ENCODE peak calls at places on chromosomes 5 and 9, in seven cellular contexts. J is stimulated activated CD8-positive, alpha-beta memory T cell treated with anti-CD3 and anti-CD28 coated beads, Interleukin-15, amount 100 ng/mL, for 4 hours; N is EL; Z is SK-MEL-5; S is ovary; T is NCI-H2081; E is hepatocyte. U is an unnamed sample.

GRCh38 chr5:120901199-120901598 is 437.1 kb downstream of the PRR16 start:
- DNase-seq in J (no peak), N (peak), Z (no peak), S (no peak), T (no peak), E (no peak), U (no peak)

GRCh38 chr5:167608708-167609272 is 682.7 kb upstream of the WWC1 start:
- DNase-seq in J (no peak), N (no peak), Z (no peak), S (no peak), T (no peak), E (no peak), U (no peak)

GRCh38 chr5:123454236-123454911 is 31.2 kb upstream of the CEP120 start:
- DNase-seq in J (no peak), N (no peak), Z (no peak), S (no peak), T (no peak), E (no peak), U (no peak)

GRCh38 chr9:126499005-126499910 is 114.5 kb upstream of the LMX1B start:
- DNase-seq in J (no peak), N (peak), Z (peak), S (peak), T (peak), E (peak), U (peak)

GRCh38 chr9:98503867-98504800 is 204.6 kb downstream of the GABBR2 start:
- DNase-seq in J (no peak), N (no peak), Z (no peak), S (no peak), T (no peak), E (no peak), U (no peak)

GRCh38 chr9:3525088-3525835 is 539 bp downstream of the RFX3 start:
- DNase-seq in J (no peak), N (peak), Z (no peak), S (peak), T (peak), E (peak), U (no peak)

GRCh38 chr5:65913519-65913918 is 12.9 kb upstream of the ERBIN start:
- DNase-seq in J (no peak), N (no peak), Z (peak), S (no peak), T (no peak), E (no peak), U (no peak)

GRCh38 chr5:65394078-65394477 is 87.6 kb downstream of the ADAMTS6 start:
- DNase-seq in J (no peak), N (peak), Z (no peak), S (peak), T (no peak), E (peak), U (no peak)

GRCh38 chr5:76294573-76294972 is 108.5 kb upstream of the IQGAP2 start:
- DNase-seq in J (no peak), N (no peak), Z (no peak), S (no peak), T (no peak), E (no peak), U (no peak)

GRCh38 chr5:133698646-133699526 is 86.5 kb upstream of the FSTL4 start:
- DNase-seq in J (no peak), N (no peak), Z (no peak), S (no peak), T (no peak), E (no peak), U (no peak)

GRCh38 chr9:29439961-29440360 is 1866.7 kb upstream of the C9orf72 start:
- DNase-seq in J (no peak), N (peak), Z (no peak), S (no peak), T (no peak), E (peak), U (no peak)

U was measured in activated effector memory CD4-positive, alpha-beta T cell treated with Interleukin-2 at 50 U/mL for 16 hours.